ENCODE peak calls at places on chromosomes 2 and 18, in nine cellular contexts. One of them, this sample, is unnamed.

GRCh38 chr18:23972416-23972815 is 42.1 kb upstream of the TTC39C start:
- DNase-seq in nucleus accumbens: peak
- DNase-seq in AG10803: no peak
- DNase-seq in stimulated activated CD4-positive, alpha-beta T cell treated with anti-CD3 and anti-CD28 coated beads, Interleukin-2, amount 100 ng/mL, for 24 hours: peak
- DNase-seq in A549: no peak
- DNase-seq in epithelial cell of esophagus: peak
- DNase-seq in GOT3: no peak
- DNase-seq in activated CD4-positive, alpha-beta T cell treated with anti-CD3 and anti-CD28 coated beads, Interleukin-2, amount 50 U/mL, for 24 hours: no peak
- DNase-seq in NCI-H1694 treated with DMSO at 0.1 percent for 48 hours: no peak
- DNase-seq in this sample: no peak

GRCh38 chr2:189580267-189580661 is 322 bp downstream of the SLC40A1 start:
- DNase-seq in nucleus accumbens: peak
- DNase-seq in AG10803: no peak
- DNase-seq in stimulated activated CD4-positive, alpha-beta T cell treated with anti-CD3 and anti-CD28 coated beads, Interleukin-2, amount 100 ng/mL, for 24 hours: peak
- DNase-seq in A549: peak
- DNase-seq in epithelial cell of esophagus: peak
- DNase-seq in GOT3: no peak
- DNase-seq in activated CD4-positive, alpha-beta T cell treated with anti-CD3 and anti-CD28 coated beads, Interleukin-2, amount 50 U/mL, for 24 hours: peak
- DNase-seq in NCI-H1694 treated with DMSO at 0.1 percent for 48 hours: no peak
- DNase-seq in this sample: peak

GRCh38 chr2:169320561-169320960 is 41.8 kb downstream of the LRP2 start:
- DNase-seq in nucleus accumbens: no peak
- DNase-seq in AG10803: no peak
- DNase-seq in stimulated activated CD4-positive, alpha-beta T cell treated with anti-CD3 and anti-CD28 coated beads, Interleukin-2, amount 100 ng/mL, for 24 hours: no peak
- DNase-seq in A549: no peak
- DNase-seq in epithelial cell of esophagus: no peak
- DNase-seq in GOT3: no peak
- DNase-seq in activated CD4-positive, alpha-beta T cell treated with anti-CD3 and anti-CD28 coated beads, Interleukin-2, amount 50 U/mL, for 24 hours: no peak
- DNase-seq in NCI-H1694 treated with DMSO at 0.1 percent for 48 hours: no peak
- DNase-seq in this sample: no peak

GRCh38 chr2:73218298-73218697 is 4.3 kb downstream of the SMYD5 start:
- DNase-seq in nucleus accumbens: no peak
- DNase-seq in AG10803: peak
- DNase-seq in stimulated activated CD4-positive, alpha-beta T cell treated with anti-CD3 and anti-CD28 coated beads, Interleukin-2, amount 100 ng/mL, for 24 hours: no peak
- DNase-seq in A549: no peak
- DNase-seq in epithelial cell of esophagus: peak
- DNase-seq in GOT3: no peak
- DNase-seq in activated CD4-positive, alpha-beta T cell treated with anti-CD3 and anti-CD28 coated beads, Interleukin-2, amount 50 U/mL, for 24 hours: no peak
- DNase-seq in NCI-H1694 treated with DMSO at 0.1 percent for 48 hours: no peak
- DNase-seq in this sample: no peak

GRCh38 chr2:107529146-107529545 is 297.5 kb upstream of the RGPD4 start:
- DNase-seq in nucleus accumbens: no peak
- DNase-seq in AG10803: no peak
- DNase-seq in stimulated activated CD4-positive, alpha-beta T cell treated with anti-CD3 and anti-CD28 coated beads, Interleukin-2, amount 100 ng/mL, for 24 hours: no peak
- DNase-seq in A549: no peak
- DNase-seq in epithelial cell of esophagus: no peak
- DNase-seq in GOT3: no peak
- DNase-seq in activated CD4-positive, alpha-beta T cell treated with anti-CD3 and anti-CD28 coated beads, Interleukin-2, amount 50 U/mL, for 24 hours: no peak
- DNase-seq in NCI-H1694 treated with DMSO at 0.1 percent for 48 hours: peak
- DNase-seq in this sample: no peak

GRCh38 chr18:75139226-75139911 is 69.6 kb downstream of the PTGR3 start:
- DNase-seq in nucleus accumbens: no peak
- DNase-seq in AG10803: no peak
- DNase-seq in stimulated activated CD4-positive, alpha-beta T cell treated with anti-CD3 and anti-CD28 coated beads, Interleukin-2, amount 100 ng/mL, for 24 hours: no peak
- DNase-seq in A549: no peak
- DNase-seq in epithelial cell of esophagus: no peak
- DNase-seq in GOT3: no peak
- DNase-seq in activated CD4-positive, alpha-beta T cell treated with anti-CD3 and anti-CD28 coated beads, Interleukin-2, amount 50 U/mL, for 24 hours: no peak
- DNase-seq in NCI-H1694 treated with DMSO at 0.1 percent for 48 hours: no peak
- DNase-seq in this sample: peak

GRCh38 chr2:84212611-84213314 is 246.3 kb downstream of the SUCLG1 start:
- DNase-seq in nucleus accumbens: no peak
- DNase-seq in AG10803: no peak
- DNase-seq in stimulated activated CD4-positive, alpha-beta T cell treated with anti-CD3 and anti-CD28 coated beads, Interleukin-2, amount 100 ng/mL, for 24 hours: no peak
- DNase-seq in A549: no peak
- DNase-seq in epithelial cell of esophagus: no peak
- DNase-seq in GOT3: no peak
- DNase-seq in activated CD4-positive, alpha-beta T cell treated with anti-CD3 and anti-CD28 coated beads, Interleukin-2, amount 50 U/mL, for 24 hours: no peak
- DNase-seq in NCI-H1694 treated with DMSO at 0.1 percent for 48 hours: no peak
- DNase-seq in this sample: no peak

GRCh38 chr2:229416116-229416694 is 145.1 kb upstream of the PID1 start:
- DNase-seq in nucleus accumbens: peak
- DNase-seq in AG10803: peak
- DNase-seq in stimulated activated CD4-positive, alpha-beta T cell treated with anti-CD3 and anti-CD28 coated beads, Interleukin-2, amount 100 ng/mL, for 24 hours: no peak
- DNase-seq in A549: no peak
- DNase-seq in epithelial cell of esophagus: no peak
- DNase-seq in GOT3: no peak
- DNase-seq in activated CD4-positive, alpha-beta T cell treated with anti-CD3 and anti-CD28 coated beads, Interleukin-2, amount 50 U/mL, for 24 hours: no peak
- DNase-seq in NCI-H1694 treated with DMSO at 0.1 percent for 48 hours: no peak
- DNase-seq in this sample: no peak

GRCh38 chr18:48638451-48638850 is 99.6 kb downstream of the CTIF start:
- DNase-seq in nucleus accumbens: no peak
- DNase-seq in AG10803: no peak
- DNase-seq in stimulated activated CD4-positive, alpha-beta T cell treated with anti-CD3 and anti-CD28 coated beads, Interleukin-2, amount 100 ng/mL, for 24 hours: no peak
- DNase-seq in A549: no peak
- DNase-seq in epithelial cell of esophagus: no peak
- DNase-seq in GOT3: no peak
- DNase-seq in activated CD4-positive, alpha-beta T cell treated with anti-CD3 and anti-CD28 coated beads, Interleukin-2, amount 50 U/mL, for 24 hours: no peak
- DNase-seq in NCI-H1694 treated with DMSO at 0.1 percent for 48 hours: no peak
- DNase-seq in this sample: no peak

GRCh38 chr2:219644801-219645480 is 17.5 kb downstream of the SLC4A3 start:
- DNase-seq in nucleus accumbens: peak
- DNase-seq in AG10803: no peak
- DNase-seq in stimulated activated CD4-positive, alpha-beta T cell treated with anti-CD3 and anti-CD28 coated beads, Interleukin-2, amount 100 ng/mL, for 24 hours: no peak
- DNase-seq in A549: no peak
- DNase-seq in epithelial cell of esophagus: no peak
- DNase-seq in GOT3: no peak
- DNase-seq in activated CD4-positive, alpha-beta T cell treated with anti-CD3 and anti-CD28 coated beads, Interleukin-2, amount 50 U/mL, for 24 hours: no peak
- DNase-seq in NCI-H1694 treated with DMSO at 0.1 percent for 48 hours: peak
- DNase-seq in this sample: no peak

GRCh38 chr2:201860541-201861154 is 54.3 kb downstream of the CDK15 start:
- DNase-seq in nucleus accumbens: peak
- DNase-seq in AG10803: peak
- DNase-seq in stimulated activated CD4-positive, alpha-beta T cell treated with anti-CD3 and anti-CD28 coated beads, Interleukin-2, amount 100 ng/mL, for 24 hours: peak
- DNase-seq in A549: peak
- DNase-seq in epithelial cell of esophagus: peak
- DNase-seq in GOT3: peak
- DNase-seq in activated CD4-positive, alpha-beta T cell treated with anti-CD3 and anti-CD28 coated beads, Interleukin-2, amount 50 U/mL, for 24 hours: peak
- DNase-seq in NCI-H1694 treated with DMSO at 0.1 percent for 48 hours: peak
- DNase-seq in this sample: peak

GRCh38 chr2:23206652-23207051 is 178.3 kb upstream of the KLHL29 start:
- DNase-seq in nucleus accumbens: no peak
- DNase-seq in AG10803: no peak
- DNase-seq in stimulated activated CD4-positive, alpha-beta T cell treated with anti-CD3 and anti-CD28 coated beads, Interleukin-2, amount 100 ng/mL, for 24 hours: no peak
- DNase-seq in A549: no peak
- DNase-seq in epithelial cell of esophagus: no peak
- DNase-seq in GOT3: no peak
- DNase-seq in activated CD4-positive, alpha-beta T cell treated with anti-CD3 and anti-CD28 coated beads, Interleukin-2, amount 50 U/mL, for 24 hours: no peak
- DNase-seq in NCI-H1694 treated with DMSO at 0.1 percent for 48 hours: no peak
- DNase-seq in this sample: no peak

GRCh38 chr2:70010222-70011111 is 49.0 kb upstream of the ASPRV1 start:
- DNase-seq in nucleus accumbens: no peak
- DNase-seq in AG10803: peak
- DNase-seq in stimulated activated CD4-positive, alpha-beta T cell treated with anti-CD3 and anti-CD28 coated beads, Interleukin-2, amount 100 ng/mL, for 24 hours: no peak
- DNase-seq in A549: no peak
- DNase-seq in epithelial cell of esophagus: peak
- DNase-seq in GOT3: no peak
- DNase-seq in activated CD4-positive, alpha-beta T cell treated with anti-CD3 and anti-CD28 coated beads, Interleukin-2, amount 50 U/mL, for 24 hours: no peak
- DNase-seq in NCI-H1694 treated with DMSO at 0.1 percent for 48 hours: no peak
- DNase-seq in this sample: peak